ENCODE peak calls at places on chromosomes 5 and 9, in seven cellular contexts. One of them, this sample, is unnamed. For H3K36me3 and H3K9me3, the result is how much of the 10 kb centered on the place peaks cover.

GRCh38 chr5:88861213-88861612 is 21.8 kb downstream of the MEF2C start:
- DNase-seq in GM23248: no peak
- DNase-seq in PC-3: no peak
- DNase-seq in HCT116: no peak
- DNase-seq in MM.1S: no peak
- DNase-seq in DND-41: no peak
- DNase-seq in K562: no peak
- DNase-seq in this sample: no peak

GRCh38 chr5:170634236-170634990 is 130.6 kb downstream of the KCNIP1 start:
- DNase-seq in GM23248: no peak
- DNase-seq in PC-3: no peak
- DNase-seq in HCT116: no peak
- DNase-seq in MM.1S: no peak
- DNase-seq in DND-41: no peak
- DNase-seq in K562: no peak
- DNase-seq in this sample: no peak

GRCh38 chr5:124274949-124275348 is 471.5 kb downstream of the ZNF608 start:
- DNase-seq in GM23248: peak
- DNase-seq in PC-3: peak
- DNase-seq in HCT116: no peak
- DNase-seq in MM.1S: no peak
- DNase-seq in DND-41: no peak
- DNase-seq in K562: no peak
- DNase-seq in this sample: no peak

GRCh38 chr5:135027699-135028615 is 6.1 kb downstream of the PITX1 start:
- DNase-seq in GM23248: no peak
- DNase-seq in PC-3: no peak
- DNase-seq in HCT116: no peak
- DNase-seq in MM.1S: no peak
- DNase-seq in DND-41: no peak
- DNase-seq in K562: no peak
- DNase-seq in this sample: no peak

GRCh38 chr9:129164246-129164930 is 13.7 kb downstream of the IER5L start:
- DNase-seq in GM23248: peak
- DNase-seq in PC-3: no peak
- DNase-seq in HCT116: no peak
- DNase-seq in MM.1S: no peak
- DNase-seq in DND-41: no peak
- DNase-seq in K562: no peak
- DNase-seq in this sample: no peak

GRCh38 chr9:21037278-21037677 is 5.8 kb upstream of the HACD4 start:
- DNase-seq in GM23248: no peak
- DNase-seq in PC-3: no peak
- DNase-seq in HCT116: no peak
- DNase-seq in MM.1S: no peak
- DNase-seq in DND-41: no peak
- DNase-seq in K562: no peak
- DNase-seq in this sample: no peak

GRCh38 chr9:114092336-114092735 is 6.8 kb downstream of the KIF12 start:
- DNase-seq in GM23248: no peak
- DNase-seq in PC-3: no peak
- DNase-seq in HCT116: no peak
- DNase-seq in MM.1S: no peak
- DNase-seq in DND-41: no peak
- DNase-seq in K562: no peak
- DNase-seq in this sample: no peak

GRCh38 chr9:35096035-35096849 is at the start of gene PIGO:
- DNase-seq in GM23248: peak
- DNase-seq in PC-3: peak
- DNase-seq in HCT116: peak
- DNase-seq in MM.1S: peak
- DNase-seq in DND-41: peak
- DNase-seq in K562: peak
- DNase-seq in this sample: no peak

GRCh38 chr5:168291281-168291960 is at the start of gene WWC1:
- DNase-seq in GM23248: peak
- DNase-seq in PC-3: peak
- DNase-seq in HCT116: peak
- DNase-seq in MM.1S: peak
- DNase-seq in DND-41: no peak
- DNase-seq in K562: no peak
- DNase-seq in this sample: no peak

GRCh38 chr5:94983861-94984535 is 300.9 kb downstream of the MCTP1 start:
- DNase-seq in GM23248: peak
- DNase-seq in PC-3: peak
- DNase-seq in HCT116: no peak
- DNase-seq in MM.1S: no peak
- DNase-seq in DND-41: no peak
- DNase-seq in K562: no peak
- DNase-seq in this sample: no peak

GRCh38 chr5:134070979-134071849 is 43.3 kb upstream of the TCF7 start:
- DNase-seq in GM23248: peak
- DNase-seq in PC-3: no peak
- DNase-seq in HCT116: no peak
- DNase-seq in MM.1S: no peak
- DNase-seq in DND-41: no peak
- DNase-seq in K562: no peak
- DNase-seq in this sample: no peak

GRCh38 chr5:90144625-90145327 is 264.8 kb downstream of the CETN3 start:
- DNase-seq in GM23248: peak
- DNase-seq in PC-3: peak
- DNase-seq in HCT116: no peak
- DNase-seq in MM.1S: no peak
- DNase-seq in DND-41: no peak
- DNase-seq in K562: no peak
- DNase-seq in this sample: no peak

GRCh38 chr5:14487896-14488570 is 93.6 kb upstream of the OTULINL start:
- DNase-seq in GM23248: no peak
- DNase-seq in PC-3: no peak
- DNase-seq in HCT116: no peak
- DNase-seq in MM.1S: no peak
- DNase-seq in DND-41: no peak
- DNase-seq in K562: no peak
- DNase-seq in this sample: no peak
- H3K36me3 ChIP-seq in GM23248: half or more
- H3K36me3 ChIP-seq in PC-3: half or more
- H3K36me3 ChIP-seq in HCT116: under half
- H3K36me3 ChIP-seq in MM.1S: under half
- H3K36me3 ChIP-seq in DND-41: under half
- H3K36me3 ChIP-seq in K562: under half
- H3K36me3 ChIP-seq in this sample: under half

GRCh38 chr9:97726716-97727115 is 29.6 kb upstream of the XPA start:
- DNase-seq in GM23248: no peak
- DNase-seq in PC-3: no peak
- DNase-seq in HCT116: no peak
- DNase-seq in MM.1S: no peak
- DNase-seq in DND-41: no peak
- DNase-seq in K562: no peak
- DNase-seq in this sample: no peak
- H3K9me3 ChIP-seq in GM23248: under half
- H3K9me3 ChIP-seq in PC-3: under half
- H3K9me3 ChIP-seq in HCT116: under half
- H3K9me3 ChIP-seq in MM.1S: under half
- H3K9me3 ChIP-seq in DND-41: under half
- H3K9me3 ChIP-seq in K562: under half
- H3K9me3 ChIP-seq in this sample: under half

GRCh38 chr5:43019615-43020293 is 20.4 kb downstream of the ANXA2R start:
- DNase-seq in GM23248: peak
- DNase-seq in PC-3: peak
- DNase-seq in HCT116: peak
- DNase-seq in MM.1S: peak
- DNase-seq in DND-41: peak
- DNase-seq in K562: no peak
- DNase-seq in this sample: no peak
- TF ChIP-seq EZH2 in GM23248: no peak
- TF ChIP-seq EZH2 in PC-3: no peak
- TF ChIP-seq EZH2 in HCT116: no peak
- TF ChIP-seq EZH2 in MM.1S: no peak
- TF ChIP-seq EZH2 in DND-41: no peak
- TF ChIP-seq EZH2 in K562: no peak
- TF ChIP-seq EZH2 in this sample: no peak

GRCh38 chr5:55383254-55383653 is 75.5 kb downstream of the MTREX start:
- DNase-seq in GM23248: no peak
- DNase-seq in PC-3: no peak
- DNase-seq in HCT116: no peak
- DNase-seq in MM.1S: no peak
- DNase-seq in DND-41: no peak
- DNase-seq in K562: no peak
- DNase-seq in this sample: no peak

GRCh38 chr5:55385227-55385626 is 77.4 kb downstream of the MTREX start:
- DNase-seq in GM23248: no peak
- DNase-seq in PC-3: no peak
- DNase-seq in HCT116: no peak
- DNase-seq in MM.1S: no peak
- DNase-seq in DND-41: no peak
- DNase-seq in K562: no peak
- DNase-seq in this sample: no peak

GRCh38 chr5:55384072-55384471 is 76.3 kb downstream of the MTREX start:
- DNase-seq in GM23248: no peak
- DNase-seq in PC-3: no peak
- DNase-seq in HCT116: no peak
- DNase-seq in MM.1S: no peak
- DNase-seq in DND-41: no peak
- DNase-seq in K562: no peak
- DNase-seq in this sample: no peak

GRCh38 chr5:55391707-55392106 is 83.9 kb downstream of the MTREX start:
- DNase-seq in GM23248: no peak
- DNase-seq in PC-3: no peak
- DNase-seq in HCT116: no peak
- DNase-seq in MM.1S: no peak
- DNase-seq in DND-41: no peak
- DNase-seq in K562: no peak
- DNase-seq in this sample: no peak

GRCh38 chr5:55387865-55388264 is 80.1 kb downstream of the MTREX start:
- DNase-seq in GM23248: no peak
- DNase-seq in PC-3: no peak
- DNase-seq in HCT116: no peak
- DNase-seq in MM.1S: no peak
- DNase-seq in DND-41: no peak
- DNase-seq in K562: no peak
- DNase-seq in this sample: no peak
- H3K36me3 ChIP-seq in GM23248: under half
- H3K36me3 ChIP-seq in PC-3: under half
- H3K36me3 ChIP-seq in HCT116: under half
- H3K36me3 ChIP-seq in MM.1S: under half
- H3K36me3 ChIP-seq in DND-41: half or more
- H3K36me3 ChIP-seq in K562: half or more
- H3K36me3 ChIP-seq in this sample: half or more

GRCh38 chr5:44783916-44784315 is 24.8 kb upstream of the MRPS30 start:
- DNase-seq in GM23248: no peak
- DNase-seq in PC-3: no peak
- DNase-seq in HCT116: no peak
- DNase-seq in MM.1S: no peak
- DNase-seq in DND-41: no peak
- DNase-seq in K562: no peak
- DNase-seq in this sample: no peak

GRCh38 chr5:44787731-44788130 is 21.0 kb upstream of the MRPS30 start:
- DNase-seq in GM23248: no peak
- DNase-seq in PC-3: no peak
- DNase-seq in HCT116: no peak
- DNase-seq in MM.1S: no peak
- DNase-seq in DND-41: no peak
- DNase-seq in K562: no peak
- DNase-seq in this sample: no peak
- H3K9me3 ChIP-seq in GM23248: under half
- H3K9me3 ChIP-seq in PC-3: under half
- H3K9me3 ChIP-seq in HCT116: under half
- H3K9me3 ChIP-seq in MM.1S: under half
- H3K9me3 ChIP-seq in DND-41: under half
- H3K9me3 ChIP-seq in K562: under half
- H3K9me3 ChIP-seq in this sample: under half

GRCh38 chr9:37297592-37297991 is 124.9 kb upstream of the GRHPR start:
- DNase-seq in GM23248: no peak
- DNase-seq in PC-3: no peak
- DNase-seq in HCT116: no peak
- DNase-seq in MM.1S: no peak
- DNase-seq in DND-41: no peak
- DNase-seq in K562: no peak
- DNase-seq in this sample: no peak

GRCh38 chr9:37301369-37302172 is 120.9 kb upstream of the GRHPR start:
- DNase-seq in GM23248: no peak
- DNase-seq in PC-3: no peak
- DNase-seq in HCT116: no peak
- DNase-seq in MM.1S: no peak
- DNase-seq in DND-41: no peak
- DNase-seq in K562: peak
- DNase-seq in this sample: no peak

GRCh38 chr9:37300620-37301368 is 121.7 kb upstream of the GRHPR start:
- DNase-seq in GM23248: peak
- DNase-seq in PC-3: peak
- DNase-seq in HCT116: no peak
- DNase-seq in MM.1S: no peak
- DNase-seq in DND-41: no peak
- DNase-seq in K562: peak
- DNase-seq in this sample: no peak

DNA sequence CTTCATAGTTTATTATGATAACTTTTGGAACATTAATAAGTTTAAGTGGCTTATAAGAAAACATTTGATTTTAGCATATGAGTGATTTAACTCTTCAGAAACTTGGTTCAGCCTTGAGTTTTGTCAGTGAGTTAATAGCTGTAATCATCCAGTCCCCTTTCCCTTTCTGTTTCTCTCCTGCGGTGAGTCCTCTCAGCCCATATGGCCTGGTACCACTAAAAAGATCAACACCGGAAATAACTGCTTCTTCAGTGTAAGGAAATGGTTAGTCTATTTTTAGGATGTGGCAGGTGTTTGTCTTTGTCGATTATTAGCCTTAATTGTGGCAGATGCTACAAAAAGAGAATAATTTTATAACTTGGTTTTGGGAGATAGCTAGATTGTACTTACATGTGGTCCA is 120.2 kb upstream of the GRHPR start:
- DNase-seq in GM23248: no peak
- DNase-seq in PC-3: no peak
- DNase-seq in HCT116: no peak
- DNase-seq in MM.1S: peak
- DNase-seq in DND-41: peak
- DNase-seq in K562: no peak
- DNase-seq in this sample: no peak
- TF ChIP-seq EZH2 in GM23248: no peak
- TF ChIP-seq EZH2 in PC-3: no peak
- TF ChIP-seq EZH2 in HCT116: no peak
- TF ChIP-seq EZH2 in MM.1S: no peak
- TF ChIP-seq EZH2 in DND-41: no peak
- TF ChIP-seq EZH2 in K562: no peak
- TF ChIP-seq EZH2 in this sample: no peak

GRCh38 chr5:16500024-16500423 is 34.4 kb upstream of the ZNF622 start:
- DNase-seq in GM23248: no peak
- DNase-seq in PC-3: no peak
- DNase-seq in HCT116: no peak
- DNase-seq in MM.1S: no peak
- DNase-seq in DND-41: no peak
- DNase-seq in K562: no peak
- DNase-seq in this sample: no peak
- H3K36me3 ChIP-seq in GM23248: under half
- H3K36me3 ChIP-seq in PC-3: under half
- H3K36me3 ChIP-seq in HCT116: under half
- H3K36me3 ChIP-seq in MM.1S: under half
- H3K36me3 ChIP-seq in DND-41: under half
- H3K36me3 ChIP-seq in K562: under half
- H3K36me3 ChIP-seq in this sample: under half

This sample was measured in SK-N-MC.